ENCODE peak calls at places on chromosomes 1 and 21, in five cellular contexts. One of them, this sample, is unnamed.

GRCh38 chr1:200374569-200375312 is 35.1 kb downstream of the ZNF281 start:
- DNase-seq in SK-N-SH: no peak
- DNase-seq in IMR-90: peak; percentile 21
- DNase-seq in GM23248: peak; percentile 73
- DNase-seq in fibroblast of lung: no peak
- DNase-seq in this sample: no peak

GRCh38 chr1:168408531-168409242 is 128.0 kb downstream of the TBX19 start:
- DNase-seq in IMR-90: peak; percentile 22
- DNase-seq in GM23248: peak; percentile 37
- DNase-seq in SK-N-SH: no peak
- DNase-seq in fibroblast of lung: no peak
- DNase-seq in this sample: no peak

GRCh38 chr21:28160378-28160777 is 832.3 kb downstream of the LTN1 start:
- DNase-seq in IMR-90: no peak
- DNase-seq in fibroblast of lung: no peak
- DNase-seq in GM23248: peak; percentile 57
- DNase-seq in SK-N-SH: no peak
- DNase-seq in this sample: no peak

GRCh38 chr1:36881541-36881940 is 152.8 kb downstream of the GRIK3 start:
- DNase-seq in GM23248: no peak
- DNase-seq in fibroblast of lung: no peak
- DNase-seq in IMR-90: no peak
- DNase-seq in SK-N-SH: no peak
- DNase-seq in this sample: no peak

GRCh38 chr1:183721041-183721440 is 67.9 kb upstream of the APOBEC4 start:
- DNase-seq in GM23248: no peak
- DNase-seq in SK-N-SH: no peak
- DNase-seq in IMR-90: no peak
- DNase-seq in fibroblast of lung: no peak
- DNase-seq in this sample: no peak

GRCh38 chr1:57881696-57882095 is 457.8 kb upstream of the DAB1 start:
- DNase-seq in SK-N-SH: no peak
- DNase-seq in IMR-90: no peak
- DNase-seq in fibroblast of lung: no peak
- DNase-seq in GM23248: no peak
- DNase-seq in this sample: no peak

GRCh38 chr1:91693542-91693941 is 192.4 kb downstream of the TGFBR3 start:
- DNase-seq in fibroblast of lung: peak; percentile 81
- DNase-seq in SK-N-SH: no peak
- DNase-seq in GM23248: peak; percentile 89
- DNase-seq in IMR-90: peak; percentile 61
- DNase-seq in this sample: no peak

GRCh38 chr1:160127865-160128523 is 12.4 kb downstream of the ATP1A2 start:
- DNase-seq in IMR-90: peak; percentile 60
- DNase-seq in GM23248: peak; percentile 86
- DNase-seq in fibroblast of lung: peak; percentile 38
- DNase-seq in SK-N-SH: no peak
- DNase-seq in this sample: no peak

GRCh38 chr1:53680868-53681267 is 58.1 kb downstream of the GLIS1 start:
- DNase-seq in SK-N-SH: peak; percentile 82
- DNase-seq in fibroblast of lung: no peak
- DNase-seq in IMR-90: no peak
- DNase-seq in GM23248: no peak
- DNase-seq in this sample: no peak

GRCh38 chr1:37429038-37429437 is 45.3 kb upstream of the ZC3H12A start:
- DNase-seq in GM23248: no peak
- DNase-seq in fibroblast of lung: no peak
- DNase-seq in IMR-90: no peak
- DNase-seq in SK-N-SH: no peak
- DNase-seq in this sample: no peak

GRCh38 chr1:26608895-26609294 is 79.3 kb downstream of the RPS6KA1 start:
- DNase-seq in IMR-90: no peak
- DNase-seq in fibroblast of lung: peak; percentile 15
- DNase-seq in SK-N-SH: no peak
- DNase-seq in GM23248: no peak
- DNase-seq in this sample: no peak

GRCh38 chr1:113780363-113781146 is 21.3 kb upstream of the PHTF1 start:
- DNase-seq in SK-N-SH: no peak
- DNase-seq in GM23248: no peak
- DNase-seq in fibroblast of lung: no peak
- DNase-seq in IMR-90: peak; percentile 55
- DNase-seq in this sample: no peak
- H4K20me1 ChIP-seq in SK-N-SH: peaks cover 14% of the 10 kb centered on the region
- H4K20me1 ChIP-seq in GM23248: peaks cover 12% of the 10 kb centered on the region
- H4K20me1 ChIP-seq in fibroblast of lung: no peaks in the 10 kb centered on the region
- H4K20me1 ChIP-seq in IMR-90: peaks cover 16% of the 10 kb centered on the region
- H4K20me1 ChIP-seq in this sample: peaks cover 2% of the 10 kb centered on the region

GRCh38 chr21:46635324-46636180 is at the start of gene PRMT2:
- DNase-seq in fibroblast of lung: peak; percentile 98
- DNase-seq in IMR-90: peak; percentile 96
- DNase-seq in GM23248: peak; percentile 98
- DNase-seq in SK-N-SH: peak; percentile 100
- DNase-seq in this sample: peak; percentile 98

GRCh38 chr21:46634966-46635323 is 529 bp upstream of the PRMT2 start:
- DNase-seq in SK-N-SH: peak; percentile 80
- DNase-seq in fibroblast of lung: peak; percentile 93
- DNase-seq in IMR-90: peak; percentile 87
- DNase-seq in GM23248: peak; percentile 92
- DNase-seq in this sample: peak; percentile 89

GRCh38 chr21:46633561-46633960 is 1.9 kb upstream of the PRMT2 start:
- DNase-seq in GM23248: no peak
- DNase-seq in SK-N-SH: no peak
- DNase-seq in IMR-90: no peak
- DNase-seq in fibroblast of lung: no peak
- DNase-seq in this sample: no peak

GRCh38 chr21:46636181-46636512 is 673 bp downstream of the PRMT2 start:
- DNase-seq in GM23248: no peak
- DNase-seq in IMR-90: no peak
- DNase-seq in SK-N-SH: no peak
- DNase-seq in fibroblast of lung: no peak
- DNase-seq in this sample: no peak

DNA sequence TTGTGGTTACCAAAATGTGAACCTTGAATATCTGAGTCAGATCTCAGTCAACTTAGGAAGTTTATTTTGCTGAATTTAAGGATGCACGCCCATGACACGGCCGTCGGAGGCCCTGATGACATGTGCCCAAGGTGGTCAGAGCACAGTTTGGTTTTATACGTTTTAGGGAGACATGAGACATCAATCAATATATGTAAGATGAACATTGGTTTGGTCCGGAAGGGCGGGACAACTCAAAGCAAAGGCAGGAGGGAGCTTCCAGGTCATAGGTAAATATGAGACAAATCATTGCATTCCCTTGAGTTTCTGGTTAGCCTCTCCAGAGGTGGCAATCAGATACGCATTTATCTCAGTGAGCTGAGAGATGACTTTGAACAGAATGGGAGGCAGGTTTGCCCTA is 1.0 kb upstream of the PRMT2 start:
- DNase-seq in IMR-90: no peak
- DNase-seq in SK-N-SH: no peak
- DNase-seq in fibroblast of lung: no peak
- DNase-seq in GM23248: no peak
- DNase-seq in this sample: no peak
- H3K9ac ChIP-seq in IMR-90: peak overlapping the region; percentile 85
- H3K9ac ChIP-seq in SK-N-SH: peak overlapping the region; percentile 88
- H3K9ac ChIP-seq in fibroblast of lung: no peak overlapping the region
- H3K9ac ChIP-seq in GM23248: peak overlapping the region; percentile 96
- H3K9ac ChIP-seq in this sample: no peak overlapping the region

DNA sequence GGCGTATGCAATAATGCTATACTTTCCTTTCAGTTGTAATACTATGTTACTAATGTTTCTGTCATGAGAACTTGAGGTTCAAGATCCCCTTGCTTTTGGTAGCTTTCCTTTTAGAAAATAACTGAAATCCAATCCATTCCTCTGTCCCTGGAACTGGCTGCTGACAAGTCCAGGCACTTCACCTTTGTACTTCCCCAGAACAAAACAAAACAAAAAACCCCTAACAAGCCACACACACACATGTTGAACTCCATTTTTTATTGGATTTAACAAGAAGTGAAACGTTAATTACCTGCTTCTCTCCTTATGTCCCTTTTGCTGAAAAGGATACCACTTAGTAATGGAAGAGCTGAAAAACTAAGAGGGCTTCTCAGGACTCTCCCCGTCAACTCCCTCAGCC is 26.1 kb upstream of the SDC3 start:
- DNase-seq in GM23248: no peak
- DNase-seq in IMR-90: no peak
- DNase-seq in fibroblast of lung: no peak
- DNase-seq in SK-N-SH: no peak
- DNase-seq in this sample: no peak
- H4K20me1 ChIP-seq in GM23248: no peaks in the 10 kb centered on the region
- H4K20me1 ChIP-seq in IMR-90: peaks cover 29% of the 10 kb centered on the region
- H4K20me1 ChIP-seq in fibroblast of lung: no peaks in the 10 kb centered on the region
- H4K20me1 ChIP-seq in SK-N-SH: no peaks in the 10 kb centered on the region
- H4K20me1 ChIP-seq in this sample: no peaks in the 10 kb centered on the region

DNA sequence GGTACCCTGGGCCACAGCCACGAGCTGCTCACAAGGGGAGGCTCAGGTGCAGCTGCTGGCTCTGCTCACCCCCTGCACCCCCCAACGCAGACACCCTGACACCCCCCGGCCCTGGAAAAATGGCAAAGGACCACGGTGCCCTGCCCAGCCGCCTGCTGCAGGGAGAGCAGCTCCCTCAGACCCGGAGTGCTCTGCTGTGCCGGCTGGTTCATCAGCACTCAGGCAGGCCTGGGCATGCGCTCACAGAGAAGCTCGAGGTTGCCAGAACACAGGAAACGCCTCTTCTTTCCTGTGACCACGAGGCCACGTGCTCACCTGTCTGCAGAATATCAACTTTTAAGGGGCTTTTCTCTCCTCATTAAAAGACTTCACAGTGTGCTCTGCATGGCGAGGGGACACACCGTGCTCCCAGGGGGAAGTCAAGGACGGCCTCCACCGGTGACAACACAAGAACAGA is 4.3 kb upstream of the C1QTNF12 start:
- DNase-seq in IMR-90: no peak
- DNase-seq in GM23248: no peak
- DNase-seq in SK-N-SH: no peak
- DNase-seq in fibroblast of lung: no peak
- DNase-seq in this sample: no peak
- H3K9ac ChIP-seq in IMR-90: no peak overlapping the region
- H3K9ac ChIP-seq in GM23248: no peak overlapping the region
- H3K9ac ChIP-seq in SK-N-SH: no peak overlapping the region
- H3K9ac ChIP-seq in fibroblast of lung: no peak overlapping the region
- H3K9ac ChIP-seq in this sample: no peak overlapping the region

DNA sequence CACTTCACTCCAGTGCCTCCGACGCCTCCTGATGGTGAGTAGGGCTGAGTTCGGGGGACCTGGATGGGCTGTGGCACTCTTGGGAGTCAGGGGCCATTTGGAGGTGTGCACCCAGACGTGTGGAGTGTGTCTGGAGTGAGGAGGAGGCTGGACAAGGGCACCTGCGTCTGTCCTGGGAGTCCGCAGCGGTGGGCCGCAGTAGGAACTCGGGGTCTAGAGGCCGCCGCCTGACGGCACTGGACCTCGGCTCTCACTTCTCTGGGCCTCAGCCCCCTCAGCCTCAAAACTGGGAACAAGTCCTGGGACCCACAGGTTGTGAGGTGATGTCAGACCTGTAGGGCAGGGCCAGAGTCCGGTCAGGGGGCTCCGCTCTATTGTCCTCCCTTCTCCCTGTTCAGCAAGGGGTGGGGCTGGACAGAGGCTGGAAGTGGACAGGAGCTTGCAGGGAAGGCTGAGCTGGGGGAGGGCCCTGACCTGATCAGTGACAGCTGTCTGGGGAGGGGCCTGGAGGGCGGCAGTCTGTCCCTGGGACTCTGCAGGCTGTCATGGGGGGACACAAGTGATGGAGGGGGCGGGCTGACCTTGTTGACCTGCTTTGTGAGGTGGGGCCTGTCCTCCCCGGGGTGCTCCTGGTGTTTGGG is 15.5 kb downstream of the AGRN start:
- DNase-seq in fibroblast of lung: no peak
- DNase-seq in IMR-90: no peak
- DNase-seq in SK-N-SH: no peak
- DNase-seq in GM23248: no peak
- DNase-seq in this sample: no peak
- H4K20me1 ChIP-seq in fibroblast of lung: peaks cover 1% of the 10 kb centered on the region
- H4K20me1 ChIP-seq in IMR-90: peaks cover 76% of the 10 kb centered on the region
- H4K20me1 ChIP-seq in SK-N-SH: peaks cover 46% of the 10 kb centered on the region
- H4K20me1 ChIP-seq in GM23248: no peaks in the 10 kb centered on the region
- H4K20me1 ChIP-seq in this sample: no peaks in the 10 kb centered on the region

DNA sequence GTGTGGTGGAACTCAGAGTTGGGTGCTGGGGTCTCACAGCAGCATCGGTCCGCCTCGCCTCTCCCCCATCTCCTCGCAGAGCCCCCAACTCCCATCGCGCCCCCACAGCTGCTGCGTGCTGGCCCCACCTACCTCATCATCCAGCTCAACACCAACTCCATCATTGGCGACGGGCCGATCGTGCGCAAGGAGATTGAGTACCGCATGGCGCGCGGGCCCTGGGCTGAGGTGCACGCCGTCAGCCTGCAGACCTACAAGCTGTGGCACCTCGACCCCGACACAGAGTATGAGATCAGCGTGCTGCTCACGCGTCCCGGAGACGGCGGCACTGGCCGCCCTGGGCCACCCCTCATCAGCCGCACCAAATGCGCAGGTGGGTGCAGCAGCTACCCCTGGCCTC is 24.2 kb downstream of the PTPRU start:
- DNase-seq in SK-N-SH: no peak
- DNase-seq in GM23248: no peak
- DNase-seq in IMR-90: no peak
- DNase-seq in fibroblast of lung: no peak
- DNase-seq in this sample: no peak
- H3K9ac ChIP-seq in SK-N-SH: no peak overlapping the region
- H3K9ac ChIP-seq in GM23248: no peak overlapping the region
- H3K9ac ChIP-seq in IMR-90: no peak overlapping the region
- H3K9ac ChIP-seq in fibroblast of lung: no peak overlapping the region
- H3K9ac ChIP-seq in this sample: no peak overlapping the region

GRCh38 chr1:195828322-195828721 is 779.9 kb downstream of the KCNT2 start:
- DNase-seq in GM23248: no peak
- DNase-seq in IMR-90: no peak
- DNase-seq in SK-N-SH: no peak
- DNase-seq in fibroblast of lung: no peak
- DNase-seq in this sample: no peak

GRCh38 chr1:195831789-195832188 is 776.5 kb downstream of the KCNT2 start:
- DNase-seq in IMR-90: no peak
- DNase-seq in SK-N-SH: no peak
- DNase-seq in fibroblast of lung: no peak
- DNase-seq in GM23248: no peak
- DNase-seq in this sample: no peak
- H4K20me1 ChIP-seq in IMR-90: no peaks in the 10 kb centered on the region
- H4K20me1 ChIP-seq in SK-N-SH: no peaks in the 10 kb centered on the region
- H4K20me1 ChIP-seq in fibroblast of lung: no peaks in the 10 kb centered on the region
- H4K20me1 ChIP-seq in GM23248: no peaks in the 10 kb centered on the region
- H4K20me1 ChIP-seq in this sample: no peaks in the 10 kb centered on the region

GRCh38 chr1:84995484-84996334 is 1.2 kb downstream of the MCOLN2 start:
- DNase-seq in fibroblast of lung: no peak
- DNase-seq in SK-N-SH: peak; percentile 6
- DNase-seq in GM23248: no peak
- DNase-seq in IMR-90: no peak
- DNase-seq in this sample: no peak
- H3K9ac ChIP-seq in fibroblast of lung: no peak overlapping the region
- H3K9ac ChIP-seq in SK-N-SH: no peak overlapping the region
- H3K9ac ChIP-seq in GM23248: no peak overlapping the region
- H3K9ac ChIP-seq in IMR-90: no peak overlapping the region
- H3K9ac ChIP-seq in this sample: no peak overlapping the region

GRCh38 chr1:42943166-42943565 is 15.5 kb downstream of the SLC2A1 start:
- DNase-seq in fibroblast of lung: no peak
- DNase-seq in GM23248: no peak
- DNase-seq in IMR-90: no peak
- DNase-seq in SK-N-SH: no peak
- DNase-seq in this sample: no peak
- H4K20me1 ChIP-seq in fibroblast of lung: no peaks in the 10 kb centered on the region
- H4K20me1 ChIP-seq in GM23248: no peaks in the 10 kb centered on the region
- H4K20me1 ChIP-seq in IMR-90: peaks cover 58% of the 10 kb centered on the region
- H4K20me1 ChIP-seq in SK-N-SH: no peaks in the 10 kb centered on the region
- H4K20me1 ChIP-seq in this sample: no peaks in the 10 kb centered on the region